ENCODE peak calls at places on chromosome 19, in four cellular contexts. One of them, this sample, is unnamed.

GRCh38 chr19:347946-348861 is 3.6 kb upstream of the MIER2 start:
- DNase-seq in breast epithelium: no peak
- DNase-seq in astrocyte of the spinal cord: no peak
- DNase-seq in left ventricle myocardium inferior: no peak
- DNase-seq in this sample: no peak

GRCh38 chr19:30802424-30803013 is 430.3 kb downstream of the ZNF536 start:
- DNase-seq in breast epithelium: no peak
- DNase-seq in astrocyte of the spinal cord: no peak
- DNase-seq in left ventricle myocardium inferior: no peak
- DNase-seq in this sample: no peak

GRCh38 chr19:56840452-56841193 is at the start of the genes PEG3 and ZIM2:
- DNase-seq in breast epithelium: peak
- DNase-seq in astrocyte of the spinal cord: no peak
- DNase-seq in left ventricle myocardium inferior: peak
- DNase-seq in this sample: no peak

GRCh38 chr19:42433503-42434260 is 6.5 kb upstream of the LIPE start:
- DNase-seq in breast epithelium: peak
- DNase-seq in astrocyte of the spinal cord: peak
- DNase-seq in left ventricle myocardium inferior: peak
- DNase-seq in this sample: no peak

GRCh38 chr19:56403764-56404704 is at the start of gene ZNF583:
- DNase-seq in breast epithelium: peak
- DNase-seq in astrocyte of the spinal cord: peak
- DNase-seq in left ventricle myocardium inferior: peak
- DNase-seq in this sample: peak

GRCh38 chr19:45424191-45425058 is 708 bp upstream of the ERCC1 start:
- DNase-seq in breast epithelium: no peak
- DNase-seq in astrocyte of the spinal cord: peak
- DNase-seq in left ventricle myocardium inferior: peak
- DNase-seq in this sample: no peak

GRCh38 chr19:8392017-8392591 is 1.9 kb downstream of the RAB11B start:
- DNase-seq in breast epithelium: no peak
- DNase-seq in astrocyte of the spinal cord: no peak
- DNase-seq in left ventricle myocardium inferior: peak
- DNase-seq in this sample: no peak

GRCh38 chr19:53504903-53505302 is 33.0 kb upstream of the ZNF331 start:
- DNase-seq in breast epithelium: no peak
- DNase-seq in astrocyte of the spinal cord: no peak
- DNase-seq in left ventricle myocardium inferior: no peak
- DNase-seq in this sample: no peak

GRCh38 chr19:48029431-48029830 is 14.4 kb downstream of the CABP5 start:
- DNase-seq in breast epithelium: no peak
- DNase-seq in astrocyte of the spinal cord: no peak
- DNase-seq in left ventricle myocardium inferior: no peak
- DNase-seq in this sample: no peak

GRCh38 chr19:13051581-13052165 is 51.0 kb downstream of the LYL1 start:
- DNase-seq in breast epithelium: peak
- DNase-seq in astrocyte of the spinal cord: peak
- DNase-seq in left ventricle myocardium inferior: peak
- DNase-seq in this sample: peak

GRCh38 chr19:48872884-48873475 is 759 bp downstream of the PPP1R15A start:
- DNase-seq in breast epithelium: peak
- DNase-seq in astrocyte of the spinal cord: peak
- DNase-seq in left ventricle myocardium inferior: peak
- DNase-seq in this sample: peak

GRCh38 chr19:6516659-6517291 is 14.1 kb upstream of the TNFSF9 start:
- DNase-seq in breast epithelium: peak
- DNase-seq in astrocyte of the spinal cord: peak
- DNase-seq in left ventricle myocardium inferior: peak
- DNase-seq in this sample: peak

GRCh38 chr19:50324331-50324730 is 4.8 kb downstream of the KCNC3 start:
- DNase-seq in breast epithelium: no peak
- DNase-seq in astrocyte of the spinal cord: no peak
- DNase-seq in left ventricle myocardium inferior: no peak
- DNase-seq in this sample: no peak

GRCh38 chr19:41225238-41226052 is 6.4 kb downstream of the AXL start:
- DNase-seq in breast epithelium: no peak
- DNase-seq in astrocyte of the spinal cord: peak
- DNase-seq in left ventricle myocardium inferior: peak
- DNase-seq in this sample: no peak

GRCh38 chr19:2922987-2923386 is 21.8 kb downstream of the ZNF77 start:
- DNase-seq in breast epithelium: no peak
- DNase-seq in astrocyte of the spinal cord: no peak
- DNase-seq in left ventricle myocardium inferior: no peak
- DNase-seq in this sample: no peak

GRCh38 chr19:44696939-44697669 is 1.8 kb upstream of the CEACAM16 start:
- DNase-seq in breast epithelium: no peak
- DNase-seq in astrocyte of the spinal cord: no peak
- DNase-seq in left ventricle myocardium inferior: no peak
- DNase-seq in this sample: no peak

GRCh38 chr19:28218728-28219127 is 994.2 kb downstream of the UQCRFS1 start:
- DNase-seq in breast epithelium: no peak
- DNase-seq in astrocyte of the spinal cord: no peak
- DNase-seq in left ventricle myocardium inferior: no peak
- DNase-seq in this sample: no peak

GRCh38 chr19:42421101-42421500 is 6.1 kb downstream of the LIPE start:
- DNase-seq in breast epithelium: no peak
- DNase-seq in astrocyte of the spinal cord: no peak
- DNase-seq in left ventricle myocardium inferior: no peak
- DNase-seq in this sample: no peak

GRCh38 chr19:45505151-45505995 is 1.9 kb upstream of the VASP start:
- DNase-seq in breast epithelium: no peak
- DNase-seq in astrocyte of the spinal cord: peak
- DNase-seq in left ventricle myocardium inferior: no peak
- DNase-seq in this sample: no peak

GRCh38 chr19:40257096-40257517 is 28.0 kb downstream of the AKT2 start:
- DNase-seq in breast epithelium: no peak
- DNase-seq in astrocyte of the spinal cord: no peak
- DNase-seq in left ventricle myocardium inferior: peak
- DNase-seq in this sample: peak

GRCh38 chr19:32808236-32808635 is 61.3 kb downstream of the SLC7A9 start:
- DNase-seq in breast epithelium: no peak
- DNase-seq in astrocyte of the spinal cord: no peak
- DNase-seq in left ventricle myocardium inferior: no peak
- DNase-seq in this sample: no peak

GRCh38 chr19:29375429-29376093 is 150.2 kb upstream of the VSTM2B start:
- DNase-seq in breast epithelium: no peak
- DNase-seq in astrocyte of the spinal cord: no peak
- DNase-seq in left ventricle myocardium inferior: no peak
- DNase-seq in this sample: no peak

GRCh38 chr19:48398329-48399235 is 5.1 kb downstream of the GRIN2D start:
- DNase-seq in breast epithelium: no peak
- DNase-seq in astrocyte of the spinal cord: peak
- DNase-seq in left ventricle myocardium inferior: peak
- DNase-seq in this sample: peak

GRCh38 chr19:5403968-5404640 is 51.1 kb upstream of the ZNRF4 start:
- DNase-seq in breast epithelium: peak
- DNase-seq in astrocyte of the spinal cord: peak
- DNase-seq in left ventricle myocardium inferior: peak
- DNase-seq in this sample: peak

GRCh38 chr19:12840091-12841079 is 2.1 kb downstream of the MAST1 start:
- DNase-seq in breast epithelium: no peak
- DNase-seq in astrocyte of the spinal cord: peak
- DNase-seq in left ventricle myocardium inferior: peak
- DNase-seq in this sample: peak

GRCh38 chr19:32166238-32166637 is 179.2 kb upstream of the ZNF507 start:
- DNase-seq in breast epithelium: no peak
- DNase-seq in astrocyte of the spinal cord: no peak
- DNase-seq in left ventricle myocardium inferior: no peak
- DNase-seq in this sample: no peak

GRCh38 chr19:50325310-50326100 is 3.7 kb downstream of the KCNC3 start:
- DNase-seq in breast epithelium: no peak
- DNase-seq in astrocyte of the spinal cord: peak
- DNase-seq in left ventricle myocardium inferior: peak
- DNase-seq in this sample: no peak

GRCh38 chr19:49017666-49018351 is 918 bp upstream of the LHB start:
- DNase-seq in breast epithelium: no peak
- DNase-seq in astrocyte of the spinal cord: peak
- DNase-seq in left ventricle myocardium inferior: peak
- DNase-seq in this sample: no peak

GRCh38 chr19:19539738-19540703 is 2.0 kb downstream of the CILP2 start:
- DNase-seq in breast epithelium: no peak
- DNase-seq in astrocyte of the spinal cord: peak
- DNase-seq in left ventricle myocardium inferior: peak
- DNase-seq in this sample: no peak

GRCh38 chr19:50826492-50827240 is 3.1 kb upstream of the KLK1 start:
- DNase-seq in breast epithelium: no peak
- DNase-seq in astrocyte of the spinal cord: no peak
- DNase-seq in left ventricle myocardium inferior: no peak
- DNase-seq in this sample: no peak

GRCh38 chr19:13146763-13147563 is 3.2 kb downstream of the STX10 start:
- DNase-seq in breast epithelium: no peak
- DNase-seq in astrocyte of the spinal cord: no peak
- DNase-seq in left ventricle myocardium inferior: no peak
- DNase-seq in this sample: no peak

GRCh38 chr19:5563941-5564612 is 3.7 kb downstream of the TINCR start:
- DNase-seq in breast epithelium: no peak
- DNase-seq in astrocyte of the spinal cord: no peak
- DNase-seq in left ventricle myocardium inferior: no peak
- DNase-seq in this sample: no peak

GRCh38 chr19:38720559-38721236 is 23.6 kb downstream of the CAPN12 start:
- DNase-seq in breast epithelium: no peak
- DNase-seq in astrocyte of the spinal cord: no peak
- DNase-seq in left ventricle myocardium inferior: no peak
- DNase-seq in this sample: no peak

GRCh38 chr19:38717051-38717450 is 27.2 kb downstream of the CAPN12 start:
- DNase-seq in breast epithelium: no peak
- DNase-seq in astrocyte of the spinal cord: no peak
- DNase-seq in left ventricle myocardium inferior: no peak
- DNase-seq in this sample: no peak

GRCh38 chr19:38717855-38718254 is 26.4 kb downstream of the CAPN12 start:
- DNase-seq in breast epithelium: no peak
- DNase-seq in astrocyte of the spinal cord: no peak
- DNase-seq in left ventricle myocardium inferior: no peak
- DNase-seq in this sample: no peak

GRCh38 chr19:38719761-38720558 is 24.3 kb downstream of the CAPN12 start:
- DNase-seq in breast epithelium: no peak
- DNase-seq in astrocyte of the spinal cord: peak
- DNase-seq in left ventricle myocardium inferior: no peak
- DNase-seq in this sample: no peak

DNA sequence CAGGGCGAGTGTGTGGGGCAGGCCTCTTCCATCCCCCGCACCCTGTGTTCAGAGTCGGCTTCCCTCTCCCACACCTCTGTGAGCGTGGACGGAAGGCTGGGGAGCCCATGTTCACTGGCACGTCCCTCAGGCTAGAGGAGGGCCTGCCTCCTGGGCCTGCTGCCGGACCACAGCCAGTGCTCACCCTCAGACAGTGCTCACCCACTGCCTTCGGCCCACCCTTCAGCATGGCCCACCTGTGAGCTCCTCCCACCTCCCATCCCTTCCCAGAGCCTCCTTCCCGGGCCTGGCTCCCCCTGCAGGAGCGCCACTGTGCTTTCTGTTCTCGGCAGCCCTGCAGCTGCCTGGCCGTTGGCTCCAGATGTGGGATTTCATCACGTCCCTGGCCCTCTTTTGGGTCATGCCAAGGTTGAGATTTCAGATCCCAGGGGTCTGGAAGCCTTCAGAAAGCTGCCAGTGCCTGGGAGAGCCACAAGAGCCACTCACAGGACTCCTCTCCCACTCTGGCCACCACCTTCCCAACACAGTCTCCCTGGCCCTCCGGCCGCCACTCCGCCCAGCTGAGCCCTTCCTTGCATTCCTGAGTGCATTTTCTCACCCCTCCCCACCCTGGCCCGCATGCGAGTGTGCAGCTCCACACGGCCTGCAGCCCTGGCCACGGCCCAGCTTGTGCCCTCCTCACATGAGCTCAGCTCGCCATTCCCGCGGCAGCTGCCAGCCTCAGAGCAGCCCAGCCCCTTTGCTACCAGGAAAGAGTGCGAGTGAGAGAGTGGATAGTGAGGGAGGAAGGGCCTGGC is 25.3 kb downstream of the CAPN12 start:
- DNase-seq in breast epithelium: no peak
- DNase-seq in astrocyte of the spinal cord: peak
- DNase-seq in left ventricle myocardium inferior: peak
- DNase-seq in this sample: no peak
- TF ChIP-seq CTCF in breast epithelium: no peak
- TF ChIP-seq CTCF in astrocyte of the spinal cord: peak
- TF ChIP-seq CTCF in left ventricle myocardium inferior: peak
- TF ChIP-seq CTCF in this sample: no peak

DNA sequence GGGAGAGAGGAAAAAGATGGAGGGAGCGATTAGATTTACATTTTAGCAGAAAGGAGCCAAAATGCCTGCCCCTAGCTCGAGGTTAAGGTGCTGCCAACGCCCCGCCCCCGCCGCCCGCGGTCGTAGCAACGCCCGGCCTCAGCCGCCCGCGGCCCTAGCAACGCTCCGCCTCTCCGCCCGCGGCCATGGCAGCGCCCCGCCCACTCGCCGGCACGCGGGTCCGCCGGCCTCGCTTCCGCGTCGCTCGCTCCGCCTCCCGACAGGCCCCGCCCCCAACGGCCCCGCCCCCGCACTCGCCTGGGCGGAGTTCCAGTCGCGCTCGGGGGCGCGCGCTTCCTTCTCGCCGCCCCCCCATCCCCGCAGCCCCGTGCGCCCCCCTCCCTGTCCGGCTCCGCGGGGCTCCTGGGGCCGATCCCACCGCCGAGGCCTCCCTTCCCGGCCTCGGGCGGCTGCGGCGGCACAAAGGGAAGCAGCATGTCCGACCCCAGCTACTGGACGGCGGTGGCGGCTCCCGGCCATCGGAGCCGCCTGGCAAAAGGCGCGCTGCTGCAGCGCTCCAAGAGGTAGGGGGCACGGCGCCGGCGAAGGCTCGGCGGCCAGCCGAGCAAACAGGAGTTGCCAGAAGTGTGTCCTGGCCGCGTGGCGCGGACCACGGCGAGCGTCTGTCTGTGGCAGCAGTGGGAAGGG is 20.3 kb downstream of the MAST3 start:
- DNase-seq in breast epithelium: peak
- DNase-seq in astrocyte of the spinal cord: peak
- DNase-seq in left ventricle myocardium inferior: peak
- DNase-seq in this sample: peak
- H3K4me3 ChIP-seq in breast epithelium: peak
- H3K4me3 ChIP-seq in astrocyte of the spinal cord: peak
- H3K4me3 ChIP-seq in left ventricle myocardium inferior: peak
- H3K4me3 ChIP-seq in this sample: peak

GRCh38 chr19:46660601-46661019 is 372 bp downstream of the DACT3 start:
- DNase-seq in breast epithelium: no peak
- DNase-seq in astrocyte of the spinal cord: no peak
- DNase-seq in left ventricle myocardium inferior: peak
- DNase-seq in this sample: no peak
- TF ChIP-seq CTCF in breast epithelium: no peak
- TF ChIP-seq CTCF in astrocyte of the spinal cord: no peak
- TF ChIP-seq CTCF in left ventricle myocardium inferior: no peak
- TF ChIP-seq CTCF in this sample: no peak

GRCh38 chr19:58356236-58356970 is 3.1 kb upstream of the A1BG start:
- DNase-seq in breast epithelium: no peak
- DNase-seq in astrocyte of the spinal cord: no peak
- DNase-seq in left ventricle myocardium inferior: no peak
- DNase-seq in this sample: no peak
- H3K4me3 ChIP-seq in breast epithelium: peak
- H3K4me3 ChIP-seq in astrocyte of the spinal cord: no peak
- H3K4me3 ChIP-seq in left ventricle myocardium inferior: peak
- H3K4me3 ChIP-seq in this sample: no peak

GRCh38 chr19:10979950-10980349 is 19.1 kb downstream of the SMARCA4 start:
- DNase-seq in breast epithelium: no peak
- DNase-seq in astrocyte of the spinal cord: no peak
- DNase-seq in left ventricle myocardium inferior: no peak
- DNase-seq in this sample: no peak
- TF ChIP-seq CTCF in breast epithelium: no peak
- TF ChIP-seq CTCF in astrocyte of the spinal cord: no peak
- TF ChIP-seq CTCF in left ventricle myocardium inferior: no peak
- TF ChIP-seq CTCF in this sample: no peak

This sample was measured in LNCaP clone FGC.